ENCODE peak calls at places on chromosomes 13 and 19, in eight cellular contexts. N, Y, M, F, H, C, B and L are unnamed samples.

GRCh38 chr19:29491995-29492577 is 33.7 kb upstream of the VSTM2B start:
- DNase-seq in N (peak; percentile 7), F (no peak), B (no peak), M (no peak), Y (no peak), H (no peak), C (no peak), L (no peak)

GRCh38 chr13:84961023-84961422 is 838.2 kb downstream of the SLITRK6 start:
- DNase-seq in F (no peak), B (no peak), C (no peak), N (no peak), Y (no peak), H (no peak), M (no peak), L (no peak)

GRCh38 chr19:58001895-58002369 is 688 bp downstream of the ZNF606 start:
- DNase-seq in F (no peak), H (no peak), Y (no peak), M (no peak), B (no peak), N (no peak), C (no peak), L (no peak)

GRCh38 chr13:86567119-86567518 is 767.9 kb upstream of the SLITRK6 start:
- DNase-seq in F (no peak), M (no peak), Y (no peak), H (no peak), B (no peak), C (no peak), N (no peak), L (no peak)

GRCh38 chr19:10977773-10978155 is 16.9 kb downstream of the SMARCA4 start:
- DNase-seq in H (no peak), F (no peak), N (no peak), M (no peak), C (no peak), B (no peak), Y (no peak), L (no peak)

GRCh38 chr19:17985037-17985818 is 18.3 kb downstream of the KCNN1 start:
- DNase-seq in M (no peak), B (no peak), H (no peak), C (no peak), N (no peak), F (no peak), Y (no peak), L (no peak)

GRCh38 chr13:38826182-38826813 is 139.4 kb downstream of the FREM2 start:
- DNase-seq in C (no peak), H (no peak), Y (no peak), M (no peak), N (no peak), F (no peak), B (no peak), L (no peak)

GRCh38 chr13:34038326-34039068 is 220.5 kb downstream of the RFC3 start:
- DNase-seq in H (no peak), F (no peak), B (no peak), Y (no peak), C (no peak), N (no peak), M (no peak), L (no peak)

GRCh38 chr13:113083022-113083373 is 22.6 kb upstream of the F7 start:
- DNase-seq in B (no peak), Y (no peak), F (no peak), C (no peak), N (no peak), H (no peak), M (no peak), L (no peak)

GRCh38 chr13:113123226-113124150 is 889 bp downstream of the F10 start:
- DNase-seq in H (no peak), M (no peak), F (no peak), C (no peak), Y (no peak), B (no peak), N (no peak), L (no peak)